ENCODE peak calls at places on chromosomes 11 and 22, in nine cellular contexts. One of them, this sample, is unnamed.

GRCh38 chr11:45935349-45936064 is 13.1 kb downstream of the LARGE2 start:
- DNase-seq in A549: no peak
- DNase-seq in GM06990: no peak
- DNase-seq in Panc1: no peak
- DNase-seq in PC-9: no peak
- DNase-seq in AG04450: no peak
- DNase-seq in neural progenitor cell: no peak
- DNase-seq in mucosa of descending colon: no peak
- DNase-seq in SK-N-SH: no peak
- DNase-seq in this sample: no peak

GRCh38 chr11:12581923-12582322 is 92.3 kb upstream of the TEAD1 start:
- DNase-seq in A549: peak; percentile 56
- DNase-seq in GM06990: no peak
- DNase-seq in Panc1: no peak
- DNase-seq in PC-9: peak; percentile 43
- DNase-seq in AG04450: peak; percentile 38
- DNase-seq in neural progenitor cell: no peak
- DNase-seq in mucosa of descending colon: no peak
- DNase-seq in SK-N-SH: no peak
- DNase-seq in this sample: peak; percentile 86

GRCh38 chr11:69335010-69335409 is 41.1 kb downstream of the MYEOV start:
- DNase-seq in A549: no peak
- DNase-seq in GM06990: no peak
- DNase-seq in Panc1: no peak
- DNase-seq in PC-9: peak; percentile 47
- DNase-seq in AG04450: no peak
- DNase-seq in neural progenitor cell: no peak
- DNase-seq in mucosa of descending colon: no peak
- DNase-seq in SK-N-SH: no peak
- DNase-seq in this sample: no peak

GRCh38 chr11:32713496-32713895 is 81.0 kb downstream of the CCDC73 start:
- DNase-seq in A549: peak; percentile 30
- DNase-seq in GM06990: no peak
- DNase-seq in Panc1: no peak
- DNase-seq in PC-9: peak; percentile 11
- DNase-seq in AG04450: no peak
- DNase-seq in neural progenitor cell: peak; percentile 13
- DNase-seq in mucosa of descending colon: no peak
- DNase-seq in SK-N-SH: no peak
- DNase-seq in this sample: peak; percentile 4

GRCh38 chr22:28967969-28968368 is 84.6 kb downstream of the ZNRF3 start:
- DNase-seq in A549: no peak
- DNase-seq in GM06990: no peak
- DNase-seq in Panc1: no peak
- DNase-seq in PC-9: no peak
- DNase-seq in AG04450: no peak
- DNase-seq in neural progenitor cell: no peak
- DNase-seq in mucosa of descending colon: no peak
- DNase-seq in SK-N-SH: no peak
- DNase-seq in this sample: no peak

GRCh38 chr11:123241874-123242538 is 47.0 kb upstream of the CLMP start:
- DNase-seq in A549: no peak
- DNase-seq in GM06990: no peak
- DNase-seq in Panc1: no peak
- DNase-seq in PC-9: no peak
- DNase-seq in AG04450: no peak
- DNase-seq in neural progenitor cell: no peak
- DNase-seq in mucosa of descending colon: no peak
- DNase-seq in SK-N-SH: no peak
- DNase-seq in this sample: no peak

GRCh38 chr11:66112640-66113098 is 42.6 kb downstream of the PACS1 start:
- DNase-seq in A549: peak; percentile 70
- DNase-seq in GM06990: no peak
- DNase-seq in Panc1: no peak
- DNase-seq in PC-9: no peak
- DNase-seq in AG04450: no peak
- DNase-seq in neural progenitor cell: no peak
- DNase-seq in mucosa of descending colon: no peak
- DNase-seq in SK-N-SH: no peak
- DNase-seq in this sample: peak; percentile 68

GRCh38 chr11:46079662-46080061 is 41.6 kb downstream of the PHF21A start:
- DNase-seq in A549: no peak
- DNase-seq in GM06990: no peak
- DNase-seq in Panc1: no peak
- DNase-seq in PC-9: no peak
- DNase-seq in AG04450: no peak
- DNase-seq in neural progenitor cell: no peak
- DNase-seq in mucosa of descending colon: no peak
- DNase-seq in SK-N-SH: no peak
- DNase-seq in this sample: no peak

DNA sequence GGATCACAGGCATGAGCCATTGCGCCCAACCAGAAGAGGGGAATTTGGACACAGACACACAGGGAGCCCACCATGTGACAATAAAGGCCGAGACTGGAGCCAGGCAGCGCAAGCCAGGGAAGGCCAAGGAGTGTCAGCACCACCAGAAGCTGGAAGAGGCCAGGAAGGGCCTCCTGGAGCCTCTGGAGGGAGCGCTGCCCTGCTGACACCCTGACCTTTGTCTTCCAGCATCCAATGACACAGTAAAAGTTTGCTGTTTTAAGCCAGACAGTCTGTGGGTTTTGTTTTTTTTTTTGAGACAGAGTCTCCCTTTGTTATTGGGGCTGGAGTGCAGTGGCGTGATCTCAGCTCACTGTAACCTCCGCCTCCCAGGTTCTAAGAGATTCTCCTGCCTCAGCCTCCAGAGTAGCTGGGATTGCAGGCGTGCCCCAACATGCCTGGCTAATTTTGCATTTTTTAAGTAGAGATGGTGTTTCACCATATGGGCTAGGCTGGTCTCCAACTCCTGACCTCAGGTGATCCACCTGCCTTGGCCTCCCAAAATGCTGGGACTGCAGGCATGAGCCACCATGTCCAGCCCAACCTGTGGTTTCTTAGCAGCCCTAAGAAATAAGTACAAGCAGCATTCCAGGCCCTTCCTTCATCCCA is 215.8 kb downstream of the CTTN start:
- DNase-seq in A549: no peak
- DNase-seq in GM06990: no peak
- DNase-seq in Panc1: no peak
- DNase-seq in PC-9: no peak
- DNase-seq in AG04450: no peak
- DNase-seq in neural progenitor cell: no peak
- DNase-seq in mucosa of descending colon: no peak
- DNase-seq in SK-N-SH: no peak
- DNase-seq in this sample: no peak
- TF ChIP-seq CTCF in A549: no peak
- TF ChIP-seq CTCF in GM06990: no peak
- TF ChIP-seq CTCF in Panc1: no peak
- TF ChIP-seq CTCF in PC-9: no peak
- TF ChIP-seq CTCF in AG04450: no peak
- TF ChIP-seq CTCF in neural progenitor cell: no peak
- TF ChIP-seq CTCF in mucosa of descending colon: no peak
- TF ChIP-seq CTCF in SK-N-SH: no peak
- TF ChIP-seq CTCF in this sample: no peak

GRCh38 chr11:3164540-3165151 is 464 bp downstream of the OSBPL5 start:
- DNase-seq in A549: no peak
- DNase-seq in GM06990: no peak
- DNase-seq in Panc1: no peak
- DNase-seq in PC-9: no peak
- DNase-seq in AG04450: no peak
- DNase-seq in neural progenitor cell: peak; percentile 74
- DNase-seq in mucosa of descending colon: no peak
- DNase-seq in SK-N-SH: peak; percentile 69
- DNase-seq in this sample: no peak
- H3K4me3 ChIP-seq in A549: peak overlapping the region; percentile 97
- H3K4me3 ChIP-seq in GM06990: no peak overlapping the region
- H3K4me3 ChIP-seq in Panc1: peak overlapping the region; percentile 50
- H3K4me3 ChIP-seq in PC-9: peak overlapping the region; percentile 31
- H3K4me3 ChIP-seq in AG04450: peak overlapping the region; percentile 89
- H3K4me3 ChIP-seq in neural progenitor cell: peak overlapping the region; percentile 73
- H3K4me3 ChIP-seq in mucosa of descending colon: peak overlapping the region; percentile 67
- H3K4me3 ChIP-seq in SK-N-SH: peak overlapping the region; percentile 83
- H3K4me3 ChIP-seq in this sample: peak overlapping the region; percentile 72

DNA sequence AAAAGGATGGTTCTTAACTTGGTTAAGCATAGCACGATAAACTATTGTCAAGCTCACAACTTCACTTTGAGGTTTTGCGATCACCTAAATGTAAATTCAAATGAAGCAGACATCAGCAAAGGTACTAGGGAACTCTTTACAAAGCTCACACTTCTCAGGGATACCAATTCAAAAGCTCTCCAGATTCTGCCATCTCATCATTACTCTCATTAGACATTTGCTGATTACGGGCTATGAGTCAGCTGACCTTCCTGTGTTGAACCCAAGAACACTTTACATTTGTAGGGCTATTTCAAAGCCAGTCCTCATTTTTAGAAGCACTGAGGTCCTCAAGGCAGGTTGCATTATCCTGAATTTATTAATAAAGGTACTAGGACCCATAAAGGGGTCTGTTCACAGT is 28.4 kb upstream of the IZUMO1R start:
- DNase-seq in A549: no peak
- DNase-seq in GM06990: no peak
- DNase-seq in Panc1: no peak
- DNase-seq in PC-9: no peak
- DNase-seq in AG04450: no peak
- DNase-seq in neural progenitor cell: no peak
- DNase-seq in mucosa of descending colon: no peak
- DNase-seq in SK-N-SH: no peak
- DNase-seq in this sample: no peak
- TF ChIP-seq CTCF in A549: no peak
- TF ChIP-seq CTCF in GM06990: no peak
- TF ChIP-seq CTCF in Panc1: no peak
- TF ChIP-seq CTCF in PC-9: no peak
- TF ChIP-seq CTCF in AG04450: no peak
- TF ChIP-seq CTCF in neural progenitor cell: no peak
- TF ChIP-seq CTCF in mucosa of descending colon: no peak
- TF ChIP-seq CTCF in SK-N-SH: no peak
- TF ChIP-seq CTCF in this sample: no peak

GRCh38 chr11:14446701-14447169 is 52.9 kb downstream of the COPB1 start:
- DNase-seq in A549: peak; percentile 45
- DNase-seq in GM06990: no peak
- DNase-seq in Panc1: no peak
- DNase-seq in PC-9: no peak
- DNase-seq in AG04450: no peak
- DNase-seq in neural progenitor cell: no peak
- DNase-seq in mucosa of descending colon: no peak
- DNase-seq in SK-N-SH: no peak
- DNase-seq in this sample: peak; percentile 57
- H3K4me3 ChIP-seq in A549: peak overlapping the region; percentile 19
- H3K4me3 ChIP-seq in GM06990: no peak overlapping the region
- H3K4me3 ChIP-seq in Panc1: no peak overlapping the region
- H3K4me3 ChIP-seq in PC-9: no peak overlapping the region
- H3K4me3 ChIP-seq in AG04450: no peak overlapping the region
- H3K4me3 ChIP-seq in neural progenitor cell: no peak overlapping the region
- H3K4me3 ChIP-seq in mucosa of descending colon: no peak overlapping the region
- H3K4me3 ChIP-seq in SK-N-SH: peak overlapping the region; percentile 7
- H3K4me3 ChIP-seq in this sample: no peak overlapping the region

GRCh38 chr11:14193644-14194043 is 165.3 kb downstream of the RRAS2 start:
- DNase-seq in A549: no peak
- DNase-seq in GM06990: no peak
- DNase-seq in Panc1: no peak
- DNase-seq in PC-9: no peak
- DNase-seq in AG04450: no peak
- DNase-seq in neural progenitor cell: peak; percentile 22
- DNase-seq in mucosa of descending colon: no peak
- DNase-seq in SK-N-SH: no peak
- DNase-seq in this sample: no peak

GRCh38 chr11:14189874-14190273 is 169.1 kb downstream of the RRAS2 start:
- DNase-seq in A549: no peak
- DNase-seq in GM06990: no peak
- DNase-seq in Panc1: no peak
- DNase-seq in PC-9: no peak
- DNase-seq in AG04450: no peak
- DNase-seq in neural progenitor cell: no peak
- DNase-seq in mucosa of descending colon: no peak
- DNase-seq in SK-N-SH: no peak
- DNase-seq in this sample: no peak

GRCh38 chr11:14185461-14185860 is 173.5 kb downstream of the RRAS2 start:
- DNase-seq in A549: no peak
- DNase-seq in GM06990: no peak
- DNase-seq in Panc1: no peak
- DNase-seq in PC-9: no peak
- DNase-seq in AG04450: no peak
- DNase-seq in neural progenitor cell: no peak
- DNase-seq in mucosa of descending colon: no peak
- DNase-seq in SK-N-SH: no peak
- DNase-seq in this sample: no peak

GRCh38 chr11:14186376-14186775 is 172.6 kb downstream of the RRAS2 start:
- DNase-seq in A549: no peak
- DNase-seq in GM06990: no peak
- DNase-seq in Panc1: no peak
- DNase-seq in PC-9: no peak
- DNase-seq in AG04450: no peak
- DNase-seq in neural progenitor cell: peak; percentile 6
- DNase-seq in mucosa of descending colon: no peak
- DNase-seq in SK-N-SH: no peak
- DNase-seq in this sample: no peak

GRCh38 chr11:14190992-14191773 is 167.8 kb downstream of the RRAS2 start:
- DNase-seq in A549: no peak
- DNase-seq in GM06990: no peak
- DNase-seq in Panc1: no peak
- DNase-seq in PC-9: no peak
- DNase-seq in AG04450: no peak
- DNase-seq in neural progenitor cell: no peak
- DNase-seq in mucosa of descending colon: no peak
- DNase-seq in SK-N-SH: no peak
- DNase-seq in this sample: no peak
- TF ChIP-seq CTCF in A549: no peak
- TF ChIP-seq CTCF in GM06990: no peak
- TF ChIP-seq CTCF in Panc1: no peak
- TF ChIP-seq CTCF in PC-9: no peak
- TF ChIP-seq CTCF in AG04450: no peak
- TF ChIP-seq CTCF in neural progenitor cell: no peak
- TF ChIP-seq CTCF in mucosa of descending colon: no peak
- TF ChIP-seq CTCF in SK-N-SH: no peak
- TF ChIP-seq CTCF in this sample: no peak

This sample was measured in epithelial cell of esophagus.